ENCODE peak calls at places on chromosomes 11 and 22, in eight cellular contexts. One of them, this sample, is unnamed.

GRCh38 chr11:66768088-66768521 is 39.1 kb upstream of the SPTBN2 start:
- DNase-seq in pancreas: no peak
- DNase-seq in activated CD8-positive, alpha-beta memory T cell treated with anti-CD3 and anti-CD28 coated beads, Interleukin-2, amount 50 U/mL, for 4 hours: no peak
- DNase-seq in RWPE1: peak
- DNase-seq in fibroblast of the conjunctiva: no peak
- DNase-seq in uterus: no peak
- DNase-seq in activated CD4-positive, CD25-positive, alpha-beta regulatory T cell: no peak
- DNase-seq in spleen: no peak
- DNase-seq in this sample: no peak

GRCh38 chr22:32852346-32853251 is 51.1 kb downstream of the TIMP3 start:
- DNase-seq in pancreas: no peak
- DNase-seq in activated CD8-positive, alpha-beta memory T cell treated with anti-CD3 and anti-CD28 coated beads, Interleukin-2, amount 50 U/mL, for 4 hours: no peak
- DNase-seq in RWPE1: no peak
- DNase-seq in fibroblast of the conjunctiva: no peak
- DNase-seq in uterus: peak
- DNase-seq in activated CD4-positive, CD25-positive, alpha-beta regulatory T cell: no peak
- DNase-seq in spleen: no peak
- DNase-seq in this sample: no peak

GRCh38 chr11:12094872-12095800 is 15.3 kb upstream of the MICAL2 start:
- DNase-seq in pancreas: no peak
- DNase-seq in activated CD8-positive, alpha-beta memory T cell treated with anti-CD3 and anti-CD28 coated beads, Interleukin-2, amount 50 U/mL, for 4 hours: no peak
- DNase-seq in RWPE1: no peak
- DNase-seq in fibroblast of the conjunctiva: no peak
- DNase-seq in uterus: no peak
- DNase-seq in activated CD4-positive, CD25-positive, alpha-beta regulatory T cell: no peak
- DNase-seq in spleen: no peak
- DNase-seq in this sample: no peak

GRCh38 chr22:45584121-45584570 is 81.5 kb downstream of the FBLN1 start:
- DNase-seq in pancreas: peak
- DNase-seq in activated CD8-positive, alpha-beta memory T cell treated with anti-CD3 and anti-CD28 coated beads, Interleukin-2, amount 50 U/mL, for 4 hours: no peak
- DNase-seq in RWPE1: no peak
- DNase-seq in fibroblast of the conjunctiva: no peak
- DNase-seq in uterus: no peak
- DNase-seq in activated CD4-positive, CD25-positive, alpha-beta regulatory T cell: no peak
- DNase-seq in spleen: no peak
- DNase-seq in this sample: no peak

GRCh38 chr11:12386309-12386708 is 8.9 kb downstream of the PARVA start:
- DNase-seq in pancreas: no peak
- DNase-seq in activated CD8-positive, alpha-beta memory T cell treated with anti-CD3 and anti-CD28 coated beads, Interleukin-2, amount 50 U/mL, for 4 hours: no peak
- DNase-seq in RWPE1: no peak
- DNase-seq in fibroblast of the conjunctiva: no peak
- DNase-seq in uterus: no peak
- DNase-seq in activated CD4-positive, CD25-positive, alpha-beta regulatory T cell: no peak
- DNase-seq in spleen: no peak
- DNase-seq in this sample: no peak

GRCh38 chr11:94151903-94152677 is 23.4 kb downstream of the PANX1 start:
- DNase-seq in pancreas: no peak
- DNase-seq in activated CD8-positive, alpha-beta memory T cell treated with anti-CD3 and anti-CD28 coated beads, Interleukin-2, amount 50 U/mL, for 4 hours: no peak
- DNase-seq in RWPE1: peak
- DNase-seq in fibroblast of the conjunctiva: no peak
- DNase-seq in uterus: no peak
- DNase-seq in activated CD4-positive, CD25-positive, alpha-beta regulatory T cell: no peak
- DNase-seq in spleen: no peak
- DNase-seq in this sample: no peak

GRCh38 chr11:3808846-3809623 is 675 bp downstream of the PGAP2 start:
- DNase-seq in pancreas: no peak
- DNase-seq in activated CD8-positive, alpha-beta memory T cell treated with anti-CD3 and anti-CD28 coated beads, Interleukin-2, amount 50 U/mL, for 4 hours: no peak
- DNase-seq in RWPE1: peak
- DNase-seq in fibroblast of the conjunctiva: peak
- DNase-seq in uterus: no peak
- DNase-seq in activated CD4-positive, CD25-positive, alpha-beta regulatory T cell: no peak
- DNase-seq in spleen: no peak
- DNase-seq in this sample: no peak

GRCh38 chr11:134586726-134587125 is 174.7 kb upstream of the B3GAT1 start:
- DNase-seq in pancreas: no peak
- DNase-seq in activated CD8-positive, alpha-beta memory T cell treated with anti-CD3 and anti-CD28 coated beads, Interleukin-2, amount 50 U/mL, for 4 hours: no peak
- DNase-seq in RWPE1: no peak
- DNase-seq in fibroblast of the conjunctiva: no peak
- DNase-seq in uterus: no peak
- DNase-seq in activated CD4-positive, CD25-positive, alpha-beta regulatory T cell: no peak
- DNase-seq in spleen: no peak
- DNase-seq in this sample: no peak

GRCh38 chr22:46139895-46140350 is 10.4 kb upstream of the PPARA start:
- DNase-seq in pancreas: peak
- DNase-seq in activated CD8-positive, alpha-beta memory T cell treated with anti-CD3 and anti-CD28 coated beads, Interleukin-2, amount 50 U/mL, for 4 hours: no peak
- DNase-seq in RWPE1: no peak
- DNase-seq in fibroblast of the conjunctiva: no peak
- DNase-seq in uterus: no peak
- DNase-seq in activated CD4-positive, CD25-positive, alpha-beta regulatory T cell: no peak
- DNase-seq in spleen: peak
- DNase-seq in this sample: no peak

GRCh38 chr22:34099278-34099677 is 179.0 kb upstream of the LARGE1 start:
- DNase-seq in pancreas: no peak
- DNase-seq in activated CD8-positive, alpha-beta memory T cell treated with anti-CD3 and anti-CD28 coated beads, Interleukin-2, amount 50 U/mL, for 4 hours: no peak
- DNase-seq in RWPE1: no peak
- DNase-seq in fibroblast of the conjunctiva: no peak
- DNase-seq in uterus: no peak
- DNase-seq in activated CD4-positive, CD25-positive, alpha-beta regulatory T cell: no peak
- DNase-seq in spleen: no peak
- DNase-seq in this sample: no peak

GRCh38 chr22:49328076-49328475 is 499.6 kb downstream of the BRD1 start:
- DNase-seq in pancreas: peak
- DNase-seq in activated CD8-positive, alpha-beta memory T cell treated with anti-CD3 and anti-CD28 coated beads, Interleukin-2, amount 50 U/mL, for 4 hours: no peak
- DNase-seq in RWPE1: no peak
- DNase-seq in fibroblast of the conjunctiva: no peak
- DNase-seq in uterus: no peak
- DNase-seq in activated CD4-positive, CD25-positive, alpha-beta regulatory T cell: no peak
- DNase-seq in spleen: peak
- DNase-seq in this sample: no peak

GRCh38 chr11:32643526-32643925 is 59.9 kb downstream of the EIF3M start:
- DNase-seq in pancreas: no peak
- DNase-seq in activated CD8-positive, alpha-beta memory T cell treated with anti-CD3 and anti-CD28 coated beads, Interleukin-2, amount 50 U/mL, for 4 hours: no peak
- DNase-seq in RWPE1: peak
- DNase-seq in fibroblast of the conjunctiva: no peak
- DNase-seq in uterus: no peak
- DNase-seq in activated CD4-positive, CD25-positive, alpha-beta regulatory T cell: no peak
- DNase-seq in spleen: no peak
- DNase-seq in this sample: no peak

GRCh38 chr22:35900483-35901168 is 128.0 kb downstream of the RBFOX2 start:
- DNase-seq in pancreas: no peak
- DNase-seq in activated CD8-positive, alpha-beta memory T cell treated with anti-CD3 and anti-CD28 coated beads, Interleukin-2, amount 50 U/mL, for 4 hours: no peak
- DNase-seq in RWPE1: peak
- DNase-seq in fibroblast of the conjunctiva: no peak
- DNase-seq in uterus: no peak
- DNase-seq in activated CD4-positive, CD25-positive, alpha-beta regulatory T cell: no peak
- DNase-seq in spleen: no peak
- DNase-seq in this sample: no peak